ENCODE peak calls at places on chromosomes 12 and 14, in four cellular contexts. Y is lung, O is left ventricle myocardium inferior, P is cardiac muscle cell. T is an unnamed sample. For H3K4me1, the result is how much of the 10 kb centered on the place peaks cover.

GRCh38 chr12:17108877-17109520 is 503.0 kb upstream of the LMO3 start:
- DNase-seq in O (no peak), P (no peak), Y (no peak), T (no peak)

GRCh38 chr14:63483315-63483714 is 59.9 kb downstream of the PPP2R5E start:
- DNase-seq in Y (no peak), P (no peak), O (no peak), T (no peak)

GRCh38 chr12:15830538-15830937 is 41.4 kb upstream of the EPS8 start:
- DNase-seq in P (no peak), Y (no peak), O (no peak), T (no peak)

GRCh38 chr12:9349888-9350885 is 142.0 kb upstream of the PZP start:
- DNase-seq in Y (no peak), O (no peak), P (no peak), T (no peak)

GRCh38 chr12:54017845-54018607 is 9.2 kb downstream of the HOXC8 start:
- DNase-seq in O (peak), P (peak), Y (no peak), T (peak)

GRCh38 chr12:132557969-132558856 is 52.2 kb downstream of the LRCOL1 start:
- DNase-seq in O (no peak), Y (no peak), P (no peak), T (no peak)

GRCh38 chr12:98725481-98726247 is 80.6 kb downstream of the APAF1 start:
- DNase-seq in O (no peak), P (peak), Y (no peak), T (peak)

GRCh38 chr12:29681370-29681769 is 102.4 kb downstream of the TMTC1 start:
- DNase-seq in P (no peak), O (no peak), Y (no peak), T (no peak)

GRCh38 chr14:39212034-39212433 is 21.7 kb upstream of the MIA2 start:
- DNase-seq in O (no peak), Y (no peak), P (no peak), T (no peak)

GRCh38 chr12:55974308-55974724 is 438 bp downstream of the RAB5B start:
- DNase-seq in O (no peak), Y (peak), P (peak), T (no peak)

GRCh38 chr12:85872497-85873091 is 1.5 kb upstream of the NTS start:
- DNase-seq in Y (no peak), P (peak), O (no peak), T (no peak)

GRCh38 chr14:26841361-26841760 is 243.5 kb upstream of the NOVA1 start:
- DNase-seq in O (no peak), P (no peak), Y (no peak), T (no peak)

GRCh38 chr12:103908246-103908541 is 22.0 kb upstream of the HSP90B1 start:
- DNase-seq in Y (no peak), O (no peak), P (no peak), T (no peak)

DNA sequence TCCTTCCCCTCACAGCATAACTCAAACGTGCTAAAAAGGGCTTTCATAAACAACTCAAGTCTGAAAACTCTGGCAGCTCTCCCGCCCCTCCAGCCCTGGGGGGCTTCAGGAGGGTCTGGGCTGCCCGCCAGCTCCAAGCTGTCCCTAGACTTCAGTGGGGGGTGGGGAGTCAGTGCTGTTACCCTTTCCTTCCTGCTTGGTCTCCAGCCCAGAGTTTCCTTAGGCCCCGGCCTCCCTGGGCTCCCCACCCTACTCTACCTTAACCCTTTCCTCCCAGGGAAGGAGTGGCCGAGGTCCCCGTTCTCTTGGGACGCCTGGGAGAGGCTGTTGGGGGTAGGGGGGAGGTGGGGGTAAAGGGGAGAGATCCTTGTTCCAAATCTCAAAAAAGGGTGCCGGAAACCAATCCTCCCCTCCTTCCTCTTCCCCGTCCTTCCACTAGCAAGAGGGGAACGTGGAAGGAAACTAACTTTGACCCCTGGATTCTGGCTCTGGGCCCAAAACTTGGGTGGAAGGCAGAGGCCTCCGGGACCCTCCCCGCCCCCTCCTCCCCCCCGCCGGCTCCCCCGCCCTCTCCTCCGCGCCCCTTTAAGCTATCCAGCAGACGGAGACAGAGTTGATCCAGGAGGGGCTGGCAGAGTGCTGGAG is 383 bp upstream of the NYNRIN start:
- DNase-seq in O (peak), Y (no peak), P (peak), T (no peak)
- H3K27ac ChIP-seq in O (peak), Y (peak), P (peak), T (peak)

DNA sequence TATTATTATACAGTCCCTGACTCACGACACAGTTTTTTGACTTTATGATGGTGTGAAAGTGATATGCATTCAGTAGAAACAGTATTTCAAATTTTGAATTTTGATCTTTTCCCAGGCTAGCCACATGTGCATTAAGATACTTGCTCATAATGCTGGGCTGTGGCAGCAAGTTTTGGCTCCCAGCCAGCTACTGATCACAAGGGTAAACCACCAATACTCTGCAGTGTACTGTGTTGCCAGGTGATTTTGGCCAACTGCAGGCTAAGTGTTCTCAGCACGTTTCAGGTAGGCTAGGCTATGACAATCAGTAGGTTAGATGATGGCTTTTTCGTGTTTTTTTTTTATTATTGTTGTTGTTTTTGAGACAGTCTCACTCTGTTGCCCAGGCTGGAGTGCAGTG is 69.4 kb upstream of the ACTN1 start:
- DNase-seq in O (no peak), P (no peak), Y (no peak), T (no peak)
- H3K4me1 ChIP-seq in O (half or more), P (under half), Y (under half), T (half or more)

GRCh38 chr12:51917746-51918453 is 10.6 kb downstream of the ACVRL1 start:
- DNase-seq in O (no peak), P (no peak), Y (no peak), T (no peak)
- H3K27ac ChIP-seq in O (peak), P (peak), Y (peak), T (peak)

GRCh38 chr12:110245278-110245868 is 35.7 kb upstream of the ATP2A2 start:
- DNase-seq in O (peak), P (no peak), Y (no peak), T (no peak)

GRCh38 chr12:110248096-110248447 is 33.0 kb upstream of the ATP2A2 start:
- DNase-seq in Y (no peak), O (no peak), P (no peak), T (no peak)

GRCh38 chr12:110249105-110249504 is 31.9 kb upstream of the ATP2A2 start:
- DNase-seq in Y (no peak), P (no peak), O (no peak), T (peak)

GRCh38 chr12:110246690-110247339 is 34.2 kb upstream of the ATP2A2 start:
- DNase-seq in Y (no peak), P (no peak), O (no peak), T (no peak)

DNA sequence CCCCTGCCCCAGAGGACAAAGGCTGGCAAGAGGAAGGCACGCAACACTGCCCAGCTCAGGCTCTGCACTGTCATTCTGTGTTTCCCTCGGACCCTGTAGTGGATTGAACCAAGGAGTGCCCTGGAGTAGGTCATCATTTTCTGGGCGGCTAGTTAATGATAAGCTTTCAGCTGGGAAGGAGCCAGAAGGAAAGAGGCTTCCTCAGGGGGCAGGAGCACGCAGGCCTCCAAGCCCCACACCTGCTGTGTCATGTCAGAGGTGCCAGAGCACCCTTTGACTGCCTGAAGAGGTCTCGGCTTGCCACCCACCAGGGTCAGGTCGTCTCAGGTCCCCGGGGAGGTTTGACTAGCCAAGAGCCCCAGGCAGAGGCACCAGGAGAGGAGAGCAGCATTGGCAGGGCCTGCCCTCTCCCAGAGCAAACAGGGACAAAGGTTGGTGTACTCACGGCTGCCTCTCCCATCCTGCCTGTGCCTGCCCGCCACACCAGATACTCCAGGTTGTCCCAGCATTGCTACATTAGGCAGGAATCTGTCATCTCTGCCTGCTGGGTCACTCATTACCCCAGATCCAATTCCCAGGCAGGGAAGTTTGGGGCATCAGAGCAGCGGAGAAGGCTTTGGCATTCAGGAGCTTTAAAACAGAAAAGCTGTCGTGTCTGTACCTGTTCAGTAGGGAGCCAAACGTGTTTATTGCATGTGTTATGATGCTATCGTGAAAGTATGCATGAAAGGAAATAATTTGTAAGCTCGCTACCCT is 33.5 kb upstream of the ATP2A2 start:
- DNase-seq in P (no peak), O (peak), Y (no peak), T (peak)
- H3K4me1 ChIP-seq in P (half or more), O (half or more), Y (under half), T (under half)

DNA sequence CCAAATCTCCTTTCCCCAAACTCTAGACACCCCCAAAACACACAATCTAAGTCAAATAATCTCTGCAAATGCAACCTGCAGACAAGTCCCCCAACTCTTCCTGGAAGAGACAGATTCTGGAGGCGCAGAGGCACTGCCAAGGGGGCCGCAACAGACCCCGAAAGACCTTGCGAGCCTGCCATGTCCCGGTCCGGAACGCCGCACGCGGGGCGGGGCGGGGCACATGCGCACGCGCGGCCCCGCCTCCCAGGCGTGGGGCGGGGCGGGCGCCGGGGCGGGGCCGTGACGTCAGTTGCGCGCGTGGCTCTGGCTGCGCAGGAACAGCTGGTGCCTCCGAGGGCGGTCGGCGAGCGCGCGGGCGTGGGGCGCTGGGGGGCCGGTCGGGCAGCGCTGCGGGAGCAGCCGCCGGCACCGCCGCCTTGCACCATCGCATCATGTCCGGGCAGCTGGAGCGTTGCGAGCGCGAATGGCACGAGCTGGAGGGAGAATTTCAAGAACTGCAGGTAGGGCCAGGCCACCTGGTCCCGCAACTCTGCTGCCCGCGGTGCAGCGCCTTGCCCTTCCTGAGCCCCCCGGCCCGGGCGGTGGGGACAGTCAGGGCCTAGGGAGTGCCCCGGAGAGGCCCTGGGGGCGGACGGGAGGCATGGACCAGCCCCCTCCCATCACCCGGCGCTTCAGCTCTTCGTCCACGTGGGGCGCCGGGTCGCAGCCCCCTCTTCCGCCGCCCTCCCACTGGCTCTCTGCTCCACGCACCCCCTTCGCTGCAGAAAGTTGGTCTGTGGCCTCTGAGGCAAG is at the start of gene TMEM120B:
- DNase-seq in P (peak), Y (peak), O (peak), T (peak)
- H3K27ac ChIP-seq in P (peak), Y (peak), O (peak), T (peak)

GRCh38 chr14:69986336-69986735 is 107.1 kb downstream of the SMOC1 start:
- DNase-seq in O (no peak), Y (no peak), P (no peak), T (no peak)
- H3K4me1 ChIP-seq in O (under half), Y (under half), P (under half), T (under half)

GRCh38 chr12:12024958-12025682 is 45.6 kb upstream of the BCL2L14 start:
- DNase-seq in P (no peak), O (no peak), Y (no peak), T (no peak)
- H3K27ac ChIP-seq in P (no peak), O (no peak), Y (no peak), T (no peak)

GRCh38 chr14:105473677-105474477 is 744 bp upstream of the CRIP2 start:
- DNase-seq in P (peak), Y (peak), O (peak), T (peak)

GRCh38 chr14:105476937-105477658 is 2.5 kb downstream of the CRIP2 start:
- DNase-seq in Y (no peak), P (no peak), O (peak), T (no peak)

GRCh38 chr14:105475916-105476845 is 1.6 kb downstream of the CRIP2 start:
- DNase-seq in Y (no peak), P (no peak), O (peak), T (peak)

GRCh38 chr14:105474478-105475268 is at the start of gene CRIP2:
- DNase-seq in O (peak), P (peak), Y (no peak), T (no peak)

GRCh38 chr14:105475269-105475915 is 771 bp downstream of the CRIP2 start:
- DNase-seq in Y (no peak), P (no peak), O (no peak), T (no peak)
- H3K4me1 ChIP-seq in Y (under half), P (half or more), O (half or more), T (under half)

GRCh38 chr14:91055016-91055415 is 5.4 kb downstream of the RPS6KA5 start:
- DNase-seq in Y (no peak), O (no peak), P (no peak), T (no peak)

GRCh38 chr14:91059576-91060471 is 617 bp downstream of the RPS6KA5 start:
- DNase-seq in P (peak), O (no peak), Y (peak), T (peak)

GRCh38 chr14:91056361-91056760 is 4.1 kb downstream of the RPS6KA5 start:
- DNase-seq in Y (no peak), O (no peak), P (no peak), T (no peak)

GRCh38 chr14:91060472-91061308 is at the start of gene RPS6KA5:
- DNase-seq in P (peak), O (peak), Y (peak), T (peak)

DNA sequence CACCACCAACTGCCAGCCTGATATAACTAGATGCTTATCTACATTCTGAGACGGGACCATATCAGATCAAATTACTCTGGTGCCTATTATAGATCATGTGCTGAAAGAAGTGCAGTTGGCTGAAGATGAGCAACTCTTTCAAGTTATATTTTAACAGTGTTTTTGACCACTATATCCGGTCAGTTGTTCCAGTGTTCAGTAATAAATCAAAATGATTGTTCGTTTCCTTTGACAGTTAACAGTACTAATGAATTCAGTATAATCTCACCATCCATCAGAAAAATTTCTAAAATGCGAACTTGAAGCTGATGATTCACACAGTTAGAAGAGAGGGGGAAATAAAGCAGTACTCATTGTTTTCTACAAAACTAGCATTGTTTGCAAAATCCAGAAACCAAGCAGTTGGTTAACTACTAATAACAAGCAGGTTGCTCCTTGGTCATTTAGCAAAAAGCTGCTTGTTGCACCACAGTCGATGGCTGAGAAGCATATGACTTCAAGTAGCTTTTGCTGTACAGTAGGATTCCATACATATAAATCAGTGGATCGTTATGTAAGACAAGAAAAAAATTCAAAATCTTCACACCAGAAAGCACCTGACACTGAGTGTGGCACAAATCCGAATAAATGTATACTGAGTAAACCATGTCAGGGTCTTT is 2.3 kb downstream of the RPS6KA5 start:
- DNase-seq in P (no peak), Y (no peak), O (no peak), T (no peak)
- H3K27ac ChIP-seq in P (no peak), Y (no peak), O (no peak), T (peak)

DNA sequence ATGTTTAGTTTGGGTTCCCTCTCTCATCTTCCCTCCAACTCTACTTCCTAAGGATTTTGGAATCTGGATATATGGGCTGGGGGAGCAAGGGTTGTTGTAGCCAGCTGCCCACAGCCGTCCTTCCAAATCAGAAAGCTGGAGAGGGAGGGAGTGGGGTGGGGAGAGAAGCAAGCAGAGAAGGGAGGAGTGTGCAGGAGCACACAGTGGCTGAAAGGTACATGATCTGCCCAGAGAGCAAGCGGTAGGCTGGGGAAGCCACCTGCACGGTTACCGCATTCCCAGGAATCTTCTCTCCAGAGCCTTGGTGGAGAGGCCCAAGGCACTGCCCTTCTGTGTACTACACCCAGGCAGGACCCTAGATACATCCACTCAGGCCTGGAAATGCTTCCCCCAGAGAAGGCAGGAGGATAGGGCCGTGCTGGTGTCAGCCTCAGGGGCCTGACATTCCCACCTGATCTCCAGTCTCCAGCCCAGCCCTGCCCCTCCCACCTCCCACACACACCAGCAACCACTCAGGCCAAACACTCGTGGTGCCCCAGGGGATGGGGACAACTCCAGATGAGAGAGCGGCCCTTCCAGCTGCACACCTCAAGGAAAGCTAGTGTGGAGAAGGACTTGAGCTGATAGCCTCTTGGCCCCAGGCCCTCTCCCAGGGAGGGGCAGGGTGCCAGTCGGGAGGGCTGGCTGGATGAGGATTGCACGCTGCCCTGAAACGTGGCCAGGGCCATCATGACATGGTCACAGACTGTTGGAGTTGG is 52.5 kb downstream of the IRF2BPL start:
- DNase-seq in O (no peak), P (no peak), Y (no peak), T (no peak)
- H3K4me1 ChIP-seq in O (under half), P (under half), Y (under half), T (under half)

T was measured in psoas muscle.